ENCODE peak calls at places on chromosomes 3 and 15, in four cellular contexts. One of them, this sample, is unnamed.
A peak's percentile ranks its signal among the peaks of the same experiment; 100 is the strongest.

GRCh38 chr15:65386376-65386775 is 8.6 kb upstream of the IGDCC3 start:
- DNase-seq in endodermal cell: no peak
- DNase-seq in AG09309: no peak
- DNase-seq in lower leg skin: no peak
- DNase-seq in this sample: no peak

GRCh38 chr15:98724017-98724416 is 75.7 kb downstream of the IGF1R start:
- DNase-seq in AG09309: no peak
- DNase-seq in endodermal cell: no peak
- DNase-seq in lower leg skin: no peak
- DNase-seq in this sample: no peak

GRCh38 chr3:174355505-174355904 is 503.6 kb upstream of the NAALADL2 start:
- DNase-seq in endodermal cell: no peak
- DNase-seq in AG09309: no peak
- DNase-seq in lower leg skin: no peak
- DNase-seq in this sample: no peak

GRCh38 chr3:194443911-194444310 is 42.9 kb downstream of the ATP13A3 start:
- DNase-seq in AG09309: peak; percentile 11
- DNase-seq in endodermal cell: no peak
- DNase-seq in lower leg skin: no peak
- DNase-seq in this sample: no peak

GRCh38 chr3:188077160-188077812 is 76.7 kb upstream of the LPP start:
- DNase-seq in endodermal cell: no peak
- DNase-seq in lower leg skin: no peak
- DNase-seq in AG09309: no peak
- DNase-seq in this sample: no peak

GRCh38 chr3:76436895-76437294 is 603.0 kb upstream of the ROBO2 start:
- DNase-seq in lower leg skin: no peak
- DNase-seq in AG09309: peak; percentile 28
- DNase-seq in endodermal cell: no peak
- DNase-seq in this sample: no peak

GRCh38 chr15:39156166-39156565 is 424.7 kb upstream of the THBS1 start:
- DNase-seq in AG09309: no peak
- DNase-seq in lower leg skin: no peak
- DNase-seq in endodermal cell: no peak
- DNase-seq in this sample: no peak

GRCh38 chr3:156233875-156234274 is 113.5 kb downstream of the KCNAB1 start:
- DNase-seq in AG09309: no peak
- DNase-seq in lower leg skin: no peak
- DNase-seq in endodermal cell: peak; percentile 47
- DNase-seq in this sample: no peak

GRCh38 chr15:42059661-42060476 is 34.5 kb downstream of the PLA2G4D start:
- DNase-seq in endodermal cell: peak; percentile 92
- DNase-seq in AG09309: no peak
- DNase-seq in lower leg skin: peak; percentile 92
- DNase-seq in this sample: no peak

GRCh38 chr3:183212565-183212964 is 40.5 kb upstream of the B3GNT5 start:
- DNase-seq in AG09309: no peak
- DNase-seq in endodermal cell: no peak
- DNase-seq in lower leg skin: no peak
- DNase-seq in this sample: no peak

GRCh38 chr3:192082733-192083660 is 622.0 kb downstream of the PYDC2 start:
- DNase-seq in AG09309: no peak
- DNase-seq in lower leg skin: no peak
- DNase-seq in endodermal cell: no peak
- DNase-seq in this sample: no peak

GRCh38 chr3:133294253-133294652 is 105.6 kb upstream of the BFSP2 start:
- DNase-seq in lower leg skin: no peak
- DNase-seq in endodermal cell: no peak
- DNase-seq in AG09309: no peak
- DNase-seq in this sample: no peak

GRCh38 chr3:112392393-112393359 is 59.7 kb downstream of the CD200 start:
- DNase-seq in lower leg skin: no peak
- DNase-seq in endodermal cell: no peak
- DNase-seq in AG09309: no peak
- DNase-seq in this sample: no peak

GRCh38 chr3:49869525-49870126 is at the start of gene CAMKV:
- DNase-seq in AG09309: no peak
- DNase-seq in endodermal cell: peak; percentile 86
- DNase-seq in lower leg skin: no peak
- DNase-seq in this sample: no peak
- TF ChIP-seq CTCF in AG09309: no peak
- TF ChIP-seq CTCF in endodermal cell: no peak
- TF ChIP-seq CTCF in lower leg skin: no peak
- TF ChIP-seq CTCF in this sample: no peak

DNA sequence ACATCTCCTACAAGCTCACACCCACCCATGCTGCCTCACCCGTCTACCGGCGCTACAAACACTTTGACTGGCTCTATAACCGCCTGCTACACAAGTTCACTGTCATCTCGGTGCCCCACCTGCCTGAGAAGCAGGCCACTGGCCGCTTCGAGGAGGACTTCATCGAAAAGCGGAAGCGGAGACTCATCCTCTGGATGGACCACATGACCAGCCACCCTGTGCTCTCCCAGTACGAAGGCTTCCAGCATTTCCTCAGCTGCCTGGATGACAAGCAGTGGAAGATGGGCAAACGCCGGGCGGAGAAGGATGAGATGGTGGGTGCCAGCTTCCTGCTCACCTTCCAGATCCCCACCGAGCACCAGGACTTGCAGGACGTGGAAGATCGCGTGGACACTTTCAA is 2.1 kb downstream of the SNX33 start:
- DNase-seq in endodermal cell: no peak
- DNase-seq in lower leg skin: no peak
- DNase-seq in AG09309: no peak
- DNase-seq in this sample: no peak
- H3K4me3 ChIP-seq in endodermal cell: peak overlapping the region; percentile 71
- H3K4me3 ChIP-seq in lower leg skin: no peak overlapping the region
- H3K4me3 ChIP-seq in AG09309: peak overlapping the region; percentile 78
- H3K4me3 ChIP-seq in this sample: peak overlapping the region; percentile 87

GRCh38 chr3:13416002-13416793 is 3.9 kb downstream of the NUP210 start:
- DNase-seq in AG09309: no peak
- DNase-seq in lower leg skin: no peak
- DNase-seq in endodermal cell: peak; percentile 82
- DNase-seq in this sample: no peak
- TF ChIP-seq CTCF in AG09309: no peak
- TF ChIP-seq CTCF in lower leg skin: no peak
- TF ChIP-seq CTCF in endodermal cell: peak; percentile 72
- TF ChIP-seq CTCF in this sample: no peak

DNA sequence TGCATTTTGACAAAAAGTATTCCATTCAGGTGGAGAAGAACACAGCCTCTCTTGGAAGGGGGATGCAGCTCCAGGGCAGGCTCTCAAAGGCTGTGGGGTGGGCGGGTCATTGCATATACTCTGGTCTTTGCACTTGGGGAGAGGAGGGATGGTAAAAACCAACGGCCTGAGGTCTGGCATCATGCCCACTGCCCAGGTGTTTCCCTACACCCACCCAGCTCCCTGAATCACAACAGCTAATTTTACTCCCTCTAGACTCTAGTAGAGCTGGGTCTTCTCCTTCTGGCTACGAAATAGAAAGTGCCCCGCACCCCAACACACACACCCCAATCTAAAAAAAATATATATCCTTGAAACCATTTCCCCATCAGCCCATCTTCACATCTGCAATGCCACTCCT is 1.0 kb downstream of the MYLK start:
- DNase-seq in AG09309: no peak
- DNase-seq in lower leg skin: no peak
- DNase-seq in endodermal cell: no peak
- DNase-seq in this sample: no peak
- H3K4me3 ChIP-seq in AG09309: peak overlapping the region; percentile 89
- H3K4me3 ChIP-seq in lower leg skin: no peak overlapping the region
- H3K4me3 ChIP-seq in endodermal cell: peak overlapping the region; percentile 78
- H3K4me3 ChIP-seq in this sample: peak overlapping the region; percentile 76

DNA sequence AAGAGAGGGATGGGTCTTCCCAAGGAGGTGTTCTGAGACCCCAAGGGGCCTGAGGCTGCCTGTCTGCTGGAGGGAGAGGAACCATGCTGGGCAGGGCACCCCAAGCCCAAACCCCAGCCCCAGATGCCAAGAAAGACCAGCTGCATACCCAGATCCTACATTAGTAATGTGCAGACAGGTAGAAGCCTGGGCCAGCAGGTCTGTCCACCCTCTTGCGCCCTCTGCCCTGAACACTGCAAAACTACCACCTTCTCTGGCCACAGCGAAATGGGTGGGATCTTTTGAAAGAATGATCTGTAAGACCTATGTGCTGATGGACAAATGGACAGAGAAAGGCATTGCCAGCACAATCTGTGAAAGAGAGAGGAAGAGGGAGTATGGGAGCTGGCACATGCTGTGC is 283.2 kb downstream of the EPHB1 start:
- DNase-seq in endodermal cell: peak; percentile 67
- DNase-seq in AG09309: no peak
- DNase-seq in lower leg skin: no peak
- DNase-seq in this sample: no peak
- TF ChIP-seq CTCF in endodermal cell: peak; percentile 72
- TF ChIP-seq CTCF in AG09309: no peak
- TF ChIP-seq CTCF in lower leg skin: no peak
- TF ChIP-seq CTCF in this sample: no peak

GRCh38 chr3:170418422-170419300 is at the start of gene CLDN11:
- DNase-seq in lower leg skin: no peak
- DNase-seq in endodermal cell: peak; percentile 86
- DNase-seq in AG09309: no peak
- DNase-seq in this sample: no peak

GRCh38 chr3:170420307-170420821 is 1.7 kb downstream of the CLDN11 start:
- DNase-seq in endodermal cell: peak; percentile 83
- DNase-seq in lower leg skin: no peak
- DNase-seq in AG09309: no peak
- DNase-seq in this sample: no peak

GRCh38 chr3:170419301-170420087 is 826 bp downstream of the CLDN11 start:
- DNase-seq in endodermal cell: peak; percentile 87
- DNase-seq in AG09309: no peak
- DNase-seq in lower leg skin: peak; percentile 86
- DNase-seq in this sample: no peak

GRCh38 chr3:170414202-170414663 is 4.4 kb upstream of the CLDN11 start:
- DNase-seq in endodermal cell: peak; percentile 76
- DNase-seq in AG09309: peak; percentile 97
- DNase-seq in lower leg skin: no peak
- DNase-seq in this sample: peak; percentile 87

DNA sequence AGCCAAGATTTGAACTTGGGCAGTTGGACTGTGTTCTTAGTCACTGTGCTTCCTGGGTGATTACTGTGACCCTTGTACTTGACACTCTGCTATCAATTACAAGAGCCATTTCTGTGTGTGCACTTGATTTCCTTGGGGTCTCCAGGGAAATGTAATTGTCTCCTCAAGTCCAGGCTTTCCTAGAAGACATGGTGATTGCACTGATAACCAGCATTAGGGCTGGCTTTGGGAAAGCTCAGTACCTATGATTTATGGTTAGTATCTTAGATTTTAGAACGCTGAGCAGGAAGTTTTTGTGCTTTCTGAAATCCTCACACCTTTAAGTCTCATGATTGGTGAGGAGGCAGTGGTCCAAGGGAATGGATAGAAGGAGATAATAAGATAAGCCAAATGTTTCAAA is 1.6 kb upstream of the CLDN11 start:
- DNase-seq in endodermal cell: no peak
- DNase-seq in AG09309: no peak
- DNase-seq in lower leg skin: no peak
- DNase-seq in this sample: no peak
- H3K4me3 ChIP-seq in endodermal cell: no peak overlapping the region
- H3K4me3 ChIP-seq in AG09309: no peak overlapping the region
- H3K4me3 ChIP-seq in lower leg skin: no peak overlapping the region
- H3K4me3 ChIP-seq in this sample: no peak overlapping the region

GRCh38 chr3:123451186-123451585 is 2.3 kb upstream of the ADCY5 start:
- DNase-seq in AG09309: no peak
- DNase-seq in endodermal cell: no peak
- DNase-seq in lower leg skin: no peak
- DNase-seq in this sample: no peak
- TF ChIP-seq CTCF in AG09309: no peak
- TF ChIP-seq CTCF in endodermal cell: no peak
- TF ChIP-seq CTCF in lower leg skin: no peak
- TF ChIP-seq CTCF in this sample: no peak

DNA sequence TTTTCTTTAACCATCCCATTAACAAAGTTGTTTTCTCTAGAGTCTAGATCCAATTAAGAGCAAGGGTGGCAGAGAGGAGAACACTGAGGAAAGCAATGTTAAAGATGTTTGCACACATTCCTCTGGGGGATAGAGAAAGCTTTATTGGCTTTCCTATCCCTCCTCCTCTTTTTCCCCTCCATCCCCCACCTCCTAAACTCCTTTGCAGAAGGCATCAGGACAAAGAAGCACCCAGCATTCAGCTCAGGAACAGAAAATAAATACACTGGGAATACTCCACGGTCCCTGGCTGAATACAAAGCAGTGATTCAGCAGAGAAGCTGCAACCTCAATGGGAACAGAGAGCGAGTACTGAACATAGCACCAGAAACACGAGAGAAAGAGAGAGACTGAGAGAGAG is 21.9 kb downstream of the LSAMP start:
- DNase-seq in AG09309: no peak
- DNase-seq in endodermal cell: no peak
- DNase-seq in lower leg skin: no peak
- DNase-seq in this sample: no peak
- H3K4me3 ChIP-seq in AG09309: no peak overlapping the region
- H3K4me3 ChIP-seq in endodermal cell: no peak overlapping the region
- H3K4me3 ChIP-seq in lower leg skin: no peak overlapping the region
- H3K4me3 ChIP-seq in this sample: no peak overlapping the region

GRCh38 chr15:59172289-59172901 is 34.2 kb upstream of the LDHAL6B start:
- DNase-seq in endodermal cell: no peak
- DNase-seq in AG09309: no peak
- DNase-seq in lower leg skin: no peak
- DNase-seq in this sample: no peak
- TF ChIP-seq CTCF in endodermal cell: peak; percentile 54
- TF ChIP-seq CTCF in AG09309: no peak
- TF ChIP-seq CTCF in lower leg skin: no peak
- TF ChIP-seq CTCF in this sample: peak; percentile 6

DNA sequence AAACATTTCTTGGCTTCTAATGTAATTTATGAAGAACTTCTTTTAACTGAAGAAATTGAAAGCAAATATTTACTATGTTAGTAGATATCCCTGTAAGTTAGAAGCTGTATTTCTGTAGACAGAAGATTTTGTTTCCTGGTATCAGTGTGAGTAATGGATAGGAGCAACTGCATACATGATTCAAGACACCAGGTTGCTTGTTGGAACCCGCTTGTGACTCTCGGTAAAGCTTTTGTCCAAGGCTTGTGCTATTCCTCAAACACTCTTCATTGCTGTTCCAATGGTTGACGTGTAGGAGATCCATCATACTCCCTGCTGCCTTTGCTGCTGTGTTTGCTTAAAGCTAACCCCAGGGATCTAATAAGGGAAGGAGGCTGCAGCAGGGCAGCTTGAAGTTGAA is 160.0 kb downstream of the RSRC1 start:
- DNase-seq in endodermal cell: no peak
- DNase-seq in lower leg skin: no peak
- DNase-seq in AG09309: no peak
- DNase-seq in this sample: no peak
- H3K4me3 ChIP-seq in endodermal cell: no peak overlapping the region
- H3K4me3 ChIP-seq in lower leg skin: no peak overlapping the region
- H3K4me3 ChIP-seq in AG09309: no peak overlapping the region
- H3K4me3 ChIP-seq in this sample: no peak overlapping the region

This sample was measured in astrocyte of the cerebellum.